ENCODE peak calls at places on chromosome 13, in six cellular contexts. Q is endothelial cell of umbilical vein, P is K562, D is A549, V is NB4, R is HepG2. N is an unnamed sample.

GRCh38 chr13:83879431-83880171 is 2.7 kb downstream of the SLITRK1 start:
- DNase-seq in Q (no peak), P (no peak), D (no peak), V (no peak), R (no peak), N (no peak)

GRCh38 chr13:43132228-43132627 is 108.8 kb downstream of the DNAJC15 start:
- DNase-seq in Q (peak; percentile 16), P (no peak), D (peak; percentile 22), V (peak; percentile 15), R (peak; percentile 52), N (no peak)

GRCh38 chr13:76992548-76993001 is 694 bp downstream of the CLN5 start:
- DNase-seq in Q (peak; percentile 46), P (no peak), D (peak; percentile 17), V (peak; percentile 37), R (no peak), N (no peak)

GRCh38 chr13:84654654-84655244 is 772.5 kb upstream of the SLITRK1 start:
- DNase-seq in Q (no peak), P (no peak), D (no peak), V (no peak), R (no peak), N (no peak)

GRCh38 chr13:24208314-24208713 is 47.8 kb downstream of the SPATA13 start:
- DNase-seq in Q (peak; percentile 78), P (no peak), D (peak; percentile 46), V (no peak), R (no peak), N (no peak)

GRCh38 chr13:19622189-19622588 is 11.3 kb upstream of the MPHOSPH8 start:
- DNase-seq in Q (no peak), P (no peak), D (no peak), V (no peak), R (no peak), N (no peak)

GRCh38 chr13:92842145-92842544 is 384.5 kb upstream of the GPC6 start:
- DNase-seq in Q (no peak), P (no peak), D (no peak), V (no peak), R (no peak), N (no peak)

GRCh38 chr13:78121459-78122348 is 203.1 kb upstream of the EDNRB start:
- DNase-seq in Q (peak; percentile 82), P (peak; percentile 28), D (peak; percentile 57), V (peak; percentile 73), R (peak; percentile 37), N (peak; percentile 28)

GRCh38 chr13:72127031-72127430 is 260.0 kb upstream of the DACH1 start:
- DNase-seq in Q (no peak), P (no peak), D (no peak), V (no peak), R (no peak), N (no peak)

GRCh38 chr13:61258185-61258584 is 157.5 kb downstream of the PCDH20 start:
- DNase-seq in Q (no peak), P (no peak), D (no peak), V (no peak), R (no peak), N (no peak)

GRCh38 chr13:79482271-79482970 is 1.5 kb downstream of the NDFIP2 start:
- DNase-seq in Q (no peak), P (no peak), D (no peak), V (no peak), R (no peak), N (no peak)

GRCh38 chr13:79548886-79549285 is 67.9 kb downstream of the NDFIP2 start:
- DNase-seq in Q (peak; percentile 50), P (no peak), D (peak; percentile 7), V (no peak), R (no peak), N (no peak)

GRCh38 chr13:97344250-97345175 is 89.5 kb upstream of the RAP2A start:
- DNase-seq in Q (peak; percentile 78), P (no peak), D (peak; percentile 57), V (peak; percentile 60), R (peak; percentile 62), N (no peak)

GRCh38 chr13:79626924-79627323 is 146.0 kb downstream of the NDFIP2 start:
- DNase-seq in Q (no peak), P (no peak), D (no peak), V (no peak), R (no peak), N (no peak)

GRCh38 chr13:29758591-29759114 is 91.8 kb downstream of the UBL3 start:
- DNase-seq in Q (no peak), P (no peak), D (no peak), V (peak; percentile 97), R (peak; percentile 5), N (peak; percentile 74)

GRCh38 chr13:63700366-63700765 is 2284.7 kb upstream of the PCDH20 start:
- DNase-seq in Q (peak; percentile 1), P (no peak), D (no peak), V (no peak), R (no peak), N (no peak)

GRCh38 chr13:64041296-64041695 is 2625.6 kb upstream of the PCDH20 start:
- DNase-seq in Q (no peak), P (no peak), D (no peak), V (no peak), R (no peak), N (no peak)

GRCh38 chr13:109276261-109276660 is 510.1 kb downstream of the IRS2 start:
- DNase-seq in Q (no peak), P (no peak), D (no peak), V (no peak), R (no peak), N (no peak)

GRCh38 chr13:64488731-64489130 is 2741.4 kb downstream of the PCDH9 start:
- DNase-seq in Q (no peak), P (no peak), D (no peak), V (no peak), R (no peak), N (no peak)

GRCh38 chr13:51585234-51585672 is 991 bp downstream of the WDFY2 start:
- DNase-seq in Q (peak; percentile 40), P (no peak), D (no peak), V (peak; percentile 66), R (no peak), N (no peak)

GRCh38 chr13:44153536-44153935 is 220.1 kb upstream of the SERP2 start:
- DNase-seq in Q (no peak), P (no peak), D (no peak), V (no peak), R (no peak), N (no peak)

GRCh38 chr13:85334187-85334586 is 465.0 kb downstream of the SLITRK6 start:
- DNase-seq in Q (no peak), P (no peak), D (no peak), V (no peak), R (no peak), N (no peak)

GRCh38 chr13:59391696-59392095 is 772.0 kb downstream of the DIAPH3 start:
- DNase-seq in Q (peak; percentile 78), P (peak; percentile 12), D (peak; percentile 38), V (peak; percentile 82), R (peak; percentile 39), N (peak; percentile 45)

DNA sequence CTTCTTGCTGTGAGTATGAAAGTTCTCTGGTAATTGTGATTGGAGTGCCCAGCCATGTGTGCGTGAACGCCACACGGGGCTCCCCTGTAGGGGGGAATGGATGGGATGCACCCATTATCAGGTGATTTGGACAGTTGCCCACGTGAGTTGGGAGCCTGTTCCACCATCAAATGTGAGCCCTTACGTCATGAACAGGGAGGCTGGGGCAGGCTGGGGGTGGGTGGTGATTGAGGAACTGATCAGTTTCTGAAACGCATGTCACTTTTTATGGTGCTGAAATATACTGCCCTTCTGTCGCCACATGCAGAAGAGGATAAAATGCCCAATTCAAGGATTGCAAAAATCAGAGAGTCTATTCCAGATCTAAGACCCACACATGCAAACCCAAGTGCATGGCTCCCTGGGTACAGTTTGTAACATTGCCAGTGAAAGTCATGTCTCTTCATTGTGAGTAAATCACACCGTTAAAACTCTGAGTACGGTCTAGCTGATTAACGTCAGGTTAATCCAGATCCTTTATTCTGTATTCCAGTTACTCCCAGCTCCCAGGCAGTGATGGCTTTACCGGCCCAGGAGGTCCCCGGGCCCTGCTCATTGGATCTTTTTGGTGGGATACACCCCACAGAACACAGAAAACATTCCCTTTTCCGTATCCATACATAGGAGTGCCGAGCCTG is 90.2 kb downstream of the RAB20 start:
- DNase-seq in Q (no peak), P (no peak), D (no peak), V (peak; percentile 46), R (no peak), N (no peak)
- TF ChIP-seq MYC in Q (no peak), P (no peak), D (no peak), V (no peak), R (no peak), N (no peak)

DNA sequence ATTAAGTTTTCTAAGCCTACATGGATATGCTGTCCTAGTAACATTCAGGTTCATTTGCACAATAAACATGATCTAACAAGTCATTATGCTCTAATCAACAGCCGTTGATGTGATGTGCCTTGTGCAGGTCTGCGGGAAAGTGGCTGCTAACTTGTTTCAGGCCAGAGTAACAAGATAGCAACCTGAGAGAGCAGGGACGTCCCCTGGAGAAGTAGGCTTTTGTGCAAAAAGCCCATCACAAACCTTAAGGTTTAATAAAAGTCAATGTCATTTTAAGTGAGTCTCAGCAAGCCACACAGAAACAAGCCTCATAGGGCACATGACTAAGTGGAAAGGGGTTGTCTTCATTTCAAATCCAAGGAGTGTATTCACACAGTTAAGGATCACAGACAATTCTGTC is 17.6 kb downstream of the FOXO1 start:
- DNase-seq in Q (peak; percentile 44), P (no peak), D (no peak), V (no peak), R (no peak), N (no peak)
- TF ChIP-seq MYC in Q (no peak), P (no peak), D (no peak), V (no peak), R (no peak), N (no peak)

GRCh38 chr13:35472308-35473008 is 4.0 kb downstream of the MAB21L1 start:
- DNase-seq in Q (no peak), P (no peak), D (no peak), V (no peak), R (no peak), N (no peak)

GRCh38 chr13:35475960-35476943 is at the start of gene MAB21L1:
- DNase-seq in Q (peak; percentile 24), P (no peak), D (no peak), V (peak; percentile 40), R (no peak), N (no peak)

GRCh38 chr13:35475131-35475959 is 1.1 kb downstream of the MAB21L1 start:
- DNase-seq in Q (peak; percentile 28), P (no peak), D (no peak), V (no peak), R (no peak), N (no peak)

GRCh38 chr13:35471466-35472307 is 4.8 kb downstream of the MAB21L1 start:
- DNase-seq in Q (no peak), P (no peak), D (no peak), V (no peak), R (no peak), N (no peak)

GRCh38 chr13:35474551-35474950 is 1.9 kb downstream of the MAB21L1 start:
- DNase-seq in Q (no peak), P (no peak), D (no peak), V (no peak), R (no peak), N (no peak)
- TF ChIP-seq MYC in Q (no peak), P (no peak), D (no peak), V (no peak), R (no peak), N (no peak)

DNA sequence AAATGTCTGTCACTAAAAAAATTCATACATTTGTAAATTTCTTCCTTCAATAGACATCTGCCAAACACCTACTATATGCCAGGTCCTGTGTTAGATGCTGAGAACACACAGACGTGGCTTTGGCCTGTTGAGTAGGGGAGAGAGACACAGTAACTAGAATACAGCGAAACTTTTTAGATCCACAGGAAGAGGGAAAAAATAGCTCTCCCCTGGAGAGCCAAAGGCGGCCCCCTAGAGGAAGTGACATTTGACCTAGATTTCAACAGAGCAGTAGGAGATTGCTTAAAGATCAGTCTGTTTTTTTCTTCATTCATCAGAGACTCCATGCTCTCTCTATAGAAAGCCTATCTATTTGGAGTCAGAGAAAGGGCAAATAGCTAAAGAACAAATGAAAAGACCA is 11.3 kb downstream of the LCP1 start:
- DNase-seq in Q (no peak), P (no peak), D (no peak), V (peak; percentile 93), R (peak; percentile 10), N (no peak)
- TF ChIP-seq MYC in Q (no peak), P (no peak), D (no peak), V (peak; percentile 48), R (no peak), N (no peak)

N was measured in GM12878.